ENCODE peak calls at places on chromosomes 5 and 9, in seven cellular contexts. H is HCEC 1CT; O is Jurkat, Clone E6-1; N is CD8-positive, alpha-beta memory T cell; V is activated CD8-positive, alpha-beta memory T cell treated with anti-CD3 and anti-CD28 coated beads for 24 hours; T is AG04450; M is RKO. Q is an unnamed sample.

GRCh38 chr9:83410701-83411100 is 127.5 kb downstream of the FRMD3 start:
- DNase-seq in M (no peak), V (no peak), O (no peak), H (no peak), N (no peak), T (no peak), Q (no peak)

GRCh38 chr5:6158974-6159863 is 219.1 kb downstream of the MED10 start:
- DNase-seq in V (no peak), N (no peak), O (no peak), H (peak), M (peak), T (no peak), Q (peak)

GRCh38 chr9:98989036-98990000 is 45.6 kb downstream of the COL15A1 start:
- DNase-seq in H (peak), M (peak), T (peak), V (peak), O (no peak), N (no peak), Q (no peak)

GRCh38 chr5:124655943-124656459 is 90.4 kb downstream of the ZNF608 start:
- DNase-seq in O (peak), T (peak), H (peak), M (peak), V (no peak), N (no peak), Q (peak)

GRCh38 chr9:96139592-96140251 is 162.3 kb downstream of the HSD17B3 start:
- DNase-seq in H (peak), M (no peak), V (no peak), N (no peak), T (peak), O (no peak), Q (peak)

GRCh38 chr5:55306641-55307382 is 682 bp downstream of the DHX29 start:
- DNase-seq in V (no peak), M (peak), H (no peak), O (no peak), T (no peak), N (no peak), Q (no peak)

GRCh38 chr5:8600843-8601242 is 731.9 kb downstream of the MTRR start:
- DNase-seq in V (no peak), N (no peak), O (no peak), H (no peak), M (no peak), T (no peak), Q (no peak)

GRCh38 chr5:161406880-161407279 is 139.6 kb downstream of the GABRB2 start:
- DNase-seq in V (no peak), H (no peak), N (no peak), T (no peak), M (no peak), O (no peak), Q (no peak)